ENCODE peak calls at places on chromosomes 16 and 17, in six cellular contexts. W is K562, G is endothelial cell of umbilical vein, V is HepG2, U is A549, H is H1. K is an unnamed sample.

GRCh38 chr17:81345211-81346089 is 49.8 kb upstream of the BAHCC1 start:
- DNase-seq in W (peak; percentile 79), G (peak; percentile 86), V (peak; percentile 72), U (peak; percentile 91), H (peak; percentile 88), K (peak; percentile 82)

GRCh38 chr17:81890447-81891302 is 711 bp downstream of the ALYREF start:
- DNase-seq in W (peak; percentile 81), G (peak; percentile 34), V (no peak), U (no peak), H (no peak), K (no peak)

GRCh38 chr17:64095144-64095882 is 34.6 kb downstream of the ERN1 start:
- DNase-seq in W (no peak), G (no peak), V (no peak), U (no peak), H (no peak), K (no peak)

GRCh38 chr16:85416267-85417109 is 196.6 kb upstream of the GSE1 start:
- DNase-seq in W (peak; percentile 94), G (no peak), V (peak; percentile 61), U (peak; percentile 76), H (peak; percentile 96), K (peak; percentile 92)

GRCh38 chr17:44309472-44309871 is 1.1 kb downstream of the RUNDC3A start:
- DNase-seq in W (no peak), G (no peak), V (no peak), U (no peak), H (no peak), K (no peak)

GRCh38 chr17:31571124-31571892 is 179.8 kb downstream of the RAB11FIP4 start:
- DNase-seq in W (no peak), G (no peak), V (no peak), U (no peak), H (no peak), K (no peak)

GRCh38 chr17:48444531-48445247 is 14.7 kb upstream of the SKAP1 start:
- DNase-seq in W (no peak), G (no peak), V (no peak), U (no peak), H (no peak), K (no peak)

GRCh38 chr16:3187798-3188674 is at the start of gene OR1F1:
- DNase-seq in W (peak; percentile 36), G (no peak), V (peak; percentile 71), U (peak; percentile 69), H (peak; percentile 83), K (peak; percentile 80)

GRCh38 chr16:85720319-85720637 is 30.6 kb downstream of the C16orf74 start:
- DNase-seq in W (no peak), G (no peak), V (peak; percentile 35), U (no peak), H (no peak), K (no peak)

GRCh38 chr16:20867585-20867984 is 32.6 kb downstream of the DCUN1D3 start:
- DNase-seq in W (no peak), G (no peak), V (no peak), U (no peak), H (no peak), K (no peak)

GRCh38 chr17:38917259-38917658 is 8.2 kb upstream of the LASP1NB start:
- DNase-seq in W (no peak), G (no peak), V (no peak), U (no peak), H (no peak), K (no peak)

GRCh38 chr17:2157081-2157480 is 102.2 kb downstream of the HIC1 start:
- DNase-seq in W (no peak), G (no peak), V (no peak), U (no peak), H (no peak), K (no peak)

GRCh38 chr17:15348030-15348429 is 6.6 kb upstream of the TEKT3 start:
- DNase-seq in W (no peak), G (no peak), V (no peak), U (no peak), H (no peak), K (no peak)

DNA sequence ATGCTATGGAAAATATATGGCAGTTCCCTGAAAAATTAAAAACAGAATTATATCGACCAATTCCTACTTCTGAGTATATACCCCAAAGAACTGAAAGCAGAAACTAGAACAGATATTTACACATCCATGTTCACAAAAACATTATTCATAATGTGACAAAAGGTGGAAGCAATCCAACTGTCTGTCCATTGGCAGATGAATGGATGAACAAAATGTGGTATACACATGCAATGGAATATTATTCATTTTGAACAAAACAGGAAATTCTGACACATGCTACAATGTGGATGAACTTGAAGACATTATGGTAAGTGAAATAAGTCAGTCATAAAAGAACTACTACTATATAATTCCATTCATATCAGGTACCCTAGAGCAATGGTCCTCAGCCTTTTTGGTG is 263.5 kb upstream of the AXIN2 start:
- DNase-seq in W (no peak), G (peak; percentile 77), V (no peak), U (no peak), H (no peak), K (no peak)
- TF ChIP-seq JUN in W (no peak), G (no peak), V (no peak), U (no peak), H (no peak), K (no peak)

DNA sequence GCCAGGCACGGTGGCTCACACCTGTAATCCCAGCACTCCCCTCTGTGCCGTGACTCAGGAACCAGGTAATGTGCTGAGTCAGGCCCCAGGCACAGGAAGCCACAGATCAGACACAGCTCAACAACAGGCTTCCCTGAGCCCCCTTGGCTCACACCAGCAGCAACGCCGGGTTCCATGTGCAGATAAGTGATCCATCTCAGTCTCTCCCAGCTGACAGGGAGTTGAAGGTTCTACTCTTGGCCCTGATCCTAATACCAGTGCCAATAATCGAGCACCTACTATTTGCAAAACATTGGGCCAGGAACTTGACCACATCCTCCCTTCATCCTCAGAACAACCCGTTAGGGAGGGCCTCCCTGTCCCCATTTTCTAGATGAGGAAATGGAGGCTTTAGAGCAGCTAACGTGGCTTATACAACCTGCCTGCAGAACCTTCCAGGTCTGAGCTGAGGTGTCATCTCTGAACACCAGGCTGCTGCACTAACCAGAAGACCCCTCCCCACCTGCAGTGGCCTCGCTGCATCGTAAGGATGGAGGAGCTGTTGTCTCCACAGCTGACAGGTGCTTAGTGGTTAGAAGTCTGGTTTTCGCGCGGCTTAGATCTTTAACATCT is 64.8 kb upstream of the AMZ2 start:
- DNase-seq in W (no peak), G (no peak), V (peak; percentile 38), U (no peak), H (no peak), K (no peak)
- TF ChIP-seq JUN in W (no peak), G (no peak), V (no peak), U (no peak), H (no peak), K (no peak)

GRCh38 chr16:57113664-57114063 is 21.3 kb downstream of the CPNE2 start:
- DNase-seq in W (no peak), G (no peak), V (no peak), U (no peak), H (no peak), K (no peak)
- TF ChIP-seq JUN in W (no peak), G (no peak), V (no peak), U (no peak), H (no peak), K (no peak)

GRCh38 chr17:41523225-41523593 is 4.5 kb upstream of the KRT15 start:
- DNase-seq in W (no peak), G (no peak), V (no peak), U (no peak), H (no peak), K (no peak)

GRCh38 chr17:41524261-41524660 is 3.8 kb downstream of the KRT19 start:
- DNase-seq in W (no peak), G (no peak), V (no peak), U (no peak), H (no peak), K (no peak)

GRCh38 chr17:41521574-41522261 is 3.0 kb upstream of the KRT15 start:
- DNase-seq in W (peak; percentile 42), G (peak; percentile 70), V (peak; percentile 81), U (peak; percentile 76), H (no peak), K (peak; percentile 57)

GRCh38 chr17:41522301-41523224 is 3.9 kb upstream of the KRT15 start:
- DNase-seq in W (no peak), G (no peak), V (no peak), U (no peak), H (no peak), K (no peak)

DNA sequence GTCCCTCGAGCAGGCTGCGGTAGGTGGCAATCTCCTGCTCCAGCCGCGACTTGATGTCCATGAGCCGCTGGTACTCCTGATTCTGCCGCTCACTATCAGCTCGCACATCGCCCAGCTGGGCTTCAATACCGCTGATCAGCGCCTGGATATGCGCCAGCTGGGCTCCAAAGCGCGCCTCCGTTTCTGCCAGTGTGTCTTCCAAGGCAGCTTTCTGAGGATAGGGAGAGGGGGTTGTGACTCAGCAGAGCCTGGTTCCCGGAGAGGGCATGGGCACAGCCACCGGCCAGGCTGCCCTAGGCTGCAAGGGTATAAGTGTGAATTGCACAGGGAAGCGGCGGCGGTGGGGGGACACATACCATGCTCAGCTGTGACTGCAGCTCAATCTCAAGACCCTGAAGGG is 4.3 kb downstream of the KRT19 start:
- DNase-seq in W (no peak), G (no peak), V (no peak), U (no peak), H (no peak), K (no peak)
- TF ChIP-seq JUN in W (no peak), G (no peak), V (no peak), U (no peak), H (no peak), K (no peak)

DNA sequence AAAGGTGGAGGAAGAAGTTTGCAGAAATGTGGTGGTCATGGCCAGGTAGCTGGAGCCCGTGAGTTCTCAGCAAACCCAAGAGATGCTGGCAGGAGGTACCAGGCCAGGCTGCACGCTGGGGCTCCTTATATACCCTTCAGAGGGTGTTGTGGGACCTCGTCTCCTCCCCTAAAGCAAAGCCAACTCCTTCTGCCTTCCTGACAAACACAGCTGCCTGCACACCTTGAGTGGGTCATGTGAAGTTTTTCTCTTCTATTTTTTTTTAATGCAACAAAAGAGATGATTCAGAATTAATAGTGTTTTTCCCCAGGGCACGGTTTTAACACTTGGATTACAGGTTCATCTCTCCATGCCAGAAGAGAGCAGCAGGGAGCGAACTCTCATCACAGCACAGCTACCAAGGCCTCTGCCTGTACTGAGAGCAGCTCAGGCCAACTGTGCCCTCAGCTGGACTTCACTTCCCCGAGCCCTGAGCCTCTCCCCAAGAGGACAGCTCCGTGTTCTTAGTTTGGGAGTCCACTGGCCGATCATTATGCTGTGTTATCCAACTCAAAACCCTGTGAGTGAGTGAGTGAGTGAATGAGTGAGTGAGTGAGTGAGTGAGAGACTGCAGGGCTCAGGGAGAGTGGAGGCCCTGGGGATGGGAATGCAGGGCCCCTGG is at the start of gene KRT15:
- DNase-seq in W (no peak), G (no peak), V (no peak), U (no peak), H (no peak), K (no peak)
- TF ChIP-seq JUN in W (no peak), G (no peak), V (no peak), U (no peak), H (no peak), K (no peak)